ENCODE peak calls at places on chromosomes 13 and 19, in seven cellular contexts. F is nucleus accumbens, D is BJ, E is NCI-H1417, A is activated T-cell treated with anti-CD3 and anti-CD28 coated beads for 1 hour, W is posterior cingulate gyrus, P is MCF 10A. U is an unnamed sample.

GRCh38 chr13:73433893-73434292 is 375.1 kb downstream of the KLF5 start:
- DNase-seq in F (no peak), D (no peak), E (no peak), A (no peak), W (no peak), P (no peak), U (no peak)

GRCh38 chr19:35644987-35645679 is 3.0 kb upstream of the COX6B1 start:
- DNase-seq in F (peak; percentile 28), D (no peak), E (peak; percentile 77), A (peak; percentile 67), W (peak; percentile 67), P (peak; percentile 72), U (peak; percentile 56)

GRCh38 chr13:50670847-50671542 is 172.5 kb downstream of the DLEU7 start:
- DNase-seq in F (no peak), D (no peak), E (no peak), A (no peak), W (no peak), P (no peak), U (no peak)

GRCh38 chr13:47955836-47956235 is 45.2 kb downstream of the SUCLA2 start:
- DNase-seq in F (no peak), D (no peak), E (no peak), A (no peak), W (no peak), P (no peak), U (no peak)

GRCh38 chr19:40398417-40399056 is 8.6 kb upstream of the HIPK4 start:
- DNase-seq in F (peak; percentile 56), D (no peak), E (peak; percentile 83), A (peak; percentile 47), W (no peak), P (no peak), U (no peak)

GRCh38 chr13:91375119-91375729 is 23.2 kb upstream of the GPC5 start:
- DNase-seq in F (no peak), D (no peak), E (peak; percentile 34), A (no peak), W (no peak), P (peak; percentile 33), U (peak; percentile 19)

GRCh38 chr19:5407356-5407755 is 47.9 kb upstream of the ZNRF4 start:
- DNase-seq in F (no peak), D (no peak), E (no peak), A (no peak), W (no peak), P (peak; percentile 29), U (peak; percentile 35)

GRCh38 chr13:34391071-34391470 is 551.0 kb upstream of the NBEA start:
- DNase-seq in F (no peak), D (peak; percentile 30), E (no peak), A (no peak), W (no peak), P (peak; percentile 65), U (peak; percentile 66)

GRCh38 chr19:44596428-44597130 is 16.8 kb upstream of the IGSF23 start:
- DNase-seq in F (no peak), D (no peak), E (no peak), A (no peak), W (no peak), P (no peak), U (peak; percentile 25)

GRCh38 chr13:29619995-29620394 is 24.5 kb upstream of the SLC7A1 start:
- DNase-seq in F (no peak), D (no peak), E (no peak), A (no peak), W (no peak), P (no peak), U (no peak)

GRCh38 chr13:112688560-112689497 is 1.0 kb upstream of the ATP11A start:
- DNase-seq in F (no peak), D (no peak), E (peak; percentile 82), A (peak; percentile 30), W (no peak), P (no peak), U (no peak)

GRCh38 chr19:18086590-18087138 is at the start of gene IL12RB1:
- DNase-seq in F (no peak), D (no peak), E (no peak), A (peak; percentile 38), W (no peak), P (no peak), U (no peak)

GRCh38 chr19:11446652-11447301 is 11.3 kb downstream of the PRKCSH start:
- DNase-seq in F (peak; percentile 81), D (no peak), E (peak; percentile 59), A (peak; percentile 54), W (peak; percentile 62), P (peak; percentile 47), U (peak; percentile 57)

GRCh38 chr19:10706990-10707389 is 5.8 kb downstream of the QTRT1 start:
- DNase-seq in F (no peak), D (no peak), E (no peak), A (no peak), W (no peak), P (no peak), U (no peak)

GRCh38 chr13:113748101-113748861 is 10.7 kb upstream of the TMEM255B start:
- DNase-seq in F (no peak), D (no peak), E (no peak), A (no peak), W (peak; percentile 11), P (no peak), U (no peak)

GRCh38 chr13:106349080-106349841 is 186.2 kb downstream of the EFNB2 start:
- DNase-seq in F (no peak), D (no peak), E (peak; percentile 96), A (no peak), W (peak; percentile 39), P (peak; percentile 72), U (peak; percentile 83)

GRCh38 chr13:59363950-59364349 is 799.8 kb downstream of the DIAPH3 start:
- DNase-seq in F (no peak), D (no peak), E (no peak), A (no peak), W (no peak), P (no peak), U (no peak)

GRCh38 chr13:40993987-40994386 is 25.1 kb downstream of the ELF1 start:
- DNase-seq in F (no peak), D (no peak), E (peak; percentile 80), A (no peak), W (no peak), P (peak; percentile 24), U (peak; percentile 91)

GRCh38 chr19:7349231-7349591 is 474 bp downstream of the ARHGEF18 start:
- DNase-seq in F (no peak), D (no peak), E (no peak), A (no peak), W (no peak), P (no peak), U (no peak)

GRCh38 chr13:40190656-40191100 is 475.8 kb downstream of the FOXO1 start:
- DNase-seq in F (peak; percentile 78), D (peak; percentile 29), E (no peak), A (peak; percentile 50), W (peak; percentile 43), P (peak; percentile 78), U (peak; percentile 33)

GRCh38 chr19:37932985-37933953 is 26.3 kb downstream of the SIPA1L3 start:
- DNase-seq in F (no peak), D (no peak), E (peak; percentile 15), A (no peak), W (no peak), P (peak; percentile 77), U (peak; percentile 77)

U was measured in PC-3.